ENCODE peak calls at places on chromosome X, in five cellular contexts. D is testis, A is D341Med, C is HCEC 1CT, T is DND-41. Z is an unnamed sample.

GRCh38 chrX:141989802-141990201 is 86.1 kb downstream of the MAGEC1 start:
- DNase-seq in D (no peak), A (no peak), C (no peak), T (no peak), Z (no peak)

GRCh38 chrX:147476008-147476407 is 435.7 kb upstream of the FMR1 start:
- DNase-seq in C (peak), T (peak), D (peak), A (peak), Z (no peak)

GRCh38 chrX:7283741-7284140 is 135.8 kb upstream of the PUDP start:
- DNase-seq in A (no peak), D (no peak), T (no peak), C (no peak), Z (no peak)

GRCh38 chrX:12378263-12378662 is 240.0 kb downstream of the FRMPD4 start:
- DNase-seq in C (no peak), D (no peak), T (no peak), A (no peak), Z (no peak)

GRCh38 chrX:104721854-104722253 is 155.9 kb downstream of the IL1RAPL2 start:
- DNase-seq in T (no peak), A (no peak), C (no peak), D (no peak), Z (no peak)

GRCh38 chrX:3962511-3963350 is 249.3 kb upstream of the PRKX start:
- DNase-seq in D (no peak), T (no peak), A (peak), C (no peak), Z (no peak)

GRCh38 chrX:22800360-22800759 is 199.4 kb upstream of the DDX53 start:
- DNase-seq in A (no peak), D (no peak), T (peak), C (peak), Z (no peak)

GRCh38 chrX:25028726-25029125 is 13.0 kb upstream of the ARX start:
- DNase-seq in C (peak), D (no peak), A (no peak), T (no peak), Z (no peak)

GRCh38 chrX:14528629-14529287 is 578 bp upstream of the GLRA2 start:
- DNase-seq in T (peak), A (peak), C (no peak), D (peak), Z (no peak)

GRCh38 chrX:134682081-134682480 is 23.8 kb upstream of the PLAC1 start:
- DNase-seq in T (no peak), C (peak), A (no peak), D (no peak), Z (no peak)

GRCh38 chrX:13092455-13092941 is 48.1 kb upstream of the FAM9C start:
- DNase-seq in D (no peak), A (no peak), T (peak), C (no peak), Z (peak)

GRCh38 chrX:145190801-145191389 is 56.4 kb upstream of the SPANXN1 start:
- DNase-seq in C (no peak), A (no peak), T (no peak), D (no peak), Z (no peak)

GRCh38 chrX:11540532-11541377 is 125.0 kb downstream of the ARHGAP6 start:
- DNase-seq in C (no peak), T (no peak), D (no peak), A (no peak), Z (no peak)

GRCh38 chrX:134460861-134461218 is 875 bp downstream of the HPRT1 start:
- DNase-seq in C (peak), A (no peak), D (no peak), T (no peak), Z (no peak)

GRCh38 chrX:108139303-108139702 is 47.7 kb downstream of the ATG4A start:
- DNase-seq in A (peak), T (no peak), D (no peak), C (no peak), Z (no peak)

GRCh38 chrX:135421932-135422809 is at the start of gene SMIM10L2A:
- DNase-seq in T (no peak), C (no peak), D (no peak), A (no peak), Z (no peak)

GRCh38 chrX:69221239-69222102 is 56.2 kb upstream of the PJA1 start:
- DNase-seq in T (no peak), C (no peak), D (no peak), A (no peak), Z (no peak)

GRCh38 chrX:137427813-137428212 is 138.1 kb upstream of the ZIC3 start:
- DNase-seq in D (no peak), C (no peak), A (no peak), T (no peak), Z (no peak)

GRCh38 chrX:13223868-13224555 is 95.8 kb downstream of the ATXN3L start:
- DNase-seq in A (no peak), T (no peak), C (peak), D (no peak), Z (no peak)

GRCh38 chrX:97806238-97806637 is 922.5 kb downstream of the RPA4 start:
- DNase-seq in C (no peak), T (no peak), A (no peak), D (no peak), Z (no peak)

GRCh38 chrX:21354725-21355124 is 19.5 kb upstream of the CNKSR2 start:
- DNase-seq in D (no peak), T (no peak), A (no peak), C (no peak), Z (no peak)

GRCh38 chrX:18931972-18932371 is 51.9 kb downstream of the PHKA2 start:
- DNase-seq in A (peak), C (peak), T (no peak), D (no peak), Z (no peak)

GRCh38 chrX:25198891-25199290 is 183.1 kb upstream of the ARX start:
- DNase-seq in C (no peak), T (no peak), D (peak), A (no peak), Z (no peak)

GRCh38 chrX:40646489-40647306 is 663 bp downstream of the CXorf38 start:
- DNase-seq in T (peak), C (peak), D (no peak), A (no peak), Z (no peak)

GRCh38 chrX:137354851-137355250 is 211.1 kb upstream of the ZIC3 start:
- DNase-seq in D (no peak), T (no peak), A (peak), C (no peak), Z (no peak)

GRCh38 chrX:16640823-16641222 is 9.1 kb upstream of the S100G start:
- DNase-seq in D (no peak), C (no peak), A (no peak), T (no peak), Z (no peak)

GRCh38 chrX:103846395-103846794 is 14.3 kb upstream of the RAB9B start:
- DNase-seq in D (no peak), T (no peak), A (no peak), C (no peak), Z (no peak)

GRCh38 chrX:53048169-53049126 is at the start of gene GPR173:
- DNase-seq in C (peak), A (peak), D (peak), T (no peak), Z (no peak)

GRCh38 chrX:14529288-14529989 is at the start of gene GLRA2:
- DNase-seq in A (peak), C (no peak), T (peak), D (peak), Z (no peak)

GRCh38 chrX:83508006-83508405 is at the start of gene POU3F4:
- DNase-seq in A (no peak), D (peak), T (no peak), C (no peak), Z (no peak)

GRCh38 chrX:38458071-38458470 is 103.3 kb upstream of the TSPAN7 start:
- DNase-seq in T (no peak), A (no peak), D (no peak), C (no peak), Z (no peak)

GRCh38 chrX:1264556-1264955 is 4.1 kb upstream of the CSF2RA start:
- DNase-seq in D (no peak), T (no peak), A (no peak), C (no peak), Z (no peak)

GRCh38 chrX:133415276-133416105 is at the start of gene GPC4:
- DNase-seq in D (peak), A (peak), C (no peak), T (peak), Z (no peak)

GRCh38 chrX:19156223-19156622 is 34.0 kb upstream of the ADGRG2 start:
- DNase-seq in T (no peak), D (no peak), C (no peak), A (no peak), Z (no peak)

GRCh38 chrX:68868902-68869800 is 40.3 kb downstream of the EFNB1 start:
- DNase-seq in C (no peak), A (no peak), T (no peak), D (no peak), Z (no peak)

GRCh38 chrX:30975467-30975866 is 86.4 kb upstream of the TAB3 start:
- DNase-seq in D (no peak), T (no peak), C (no peak), A (no peak), Z (no peak)

GRCh38 chrX:3345281-3346081 is 971 bp downstream of the MXRA5 start:
- DNase-seq in C (no peak), T (no peak), A (peak), D (peak), Z (no peak)

GRCh38 chrX:150329282-150329681 is 33.8 kb upstream of the MAMLD1 start:
- DNase-seq in D (no peak), A (no peak), T (no peak), C (no peak), Z (no peak)

GRCh38 chrX:106959897-106960296 is 39.7 kb downstream of the CLDN2 start:
- DNase-seq in T (no peak), A (peak), D (no peak), C (no peak), Z (no peak)

Z was measured in ascending aorta.